ENCODE peak calls at places on chromosome 10, in six cellular contexts. N is NCI-H526 treated with DMSO at 0.1 percent for 48 hours, T is GM06990, D is glutamatergic neuron, P is non-pigmented ciliary epithelial cell, A is A172. I is an unnamed sample.

GRCh38 chr10:16478801-16479200 is 42.0 kb downstream of the PTER start:
- DNase-seq in N (no peak), T (no peak), D (no peak), P (no peak), A (no peak), I (no peak)

GRCh38 chr10:15182541-15183207 is 14.2 kb upstream of the NMT2 start:
- DNase-seq in N (no peak), T (no peak), D (no peak), P (no peak), A (peak), I (no peak)

GRCh38 chr10:31954410-31955191 is 26.0 kb upstream of the ARHGAP12 start:
- DNase-seq in N (no peak), T (no peak), D (no peak), P (no peak), A (no peak), I (no peak)

GRCh38 chr10:79434223-79434687 is 11.2 kb downstream of the ZCCHC24 start:
- DNase-seq in N (no peak), T (no peak), D (no peak), P (no peak), A (no peak), I (peak)

GRCh38 chr10:125091891-125092290 is 68.5 kb downstream of the CTBP2 start:
- DNase-seq in N (no peak), T (no peak), D (no peak), P (no peak), A (no peak), I (no peak)

GRCh38 chr10:128059266-128059850 is 66.9 kb downstream of the MKI67 start:
- DNase-seq in N (no peak), T (no peak), D (no peak), P (no peak), A (no peak), I (no peak)

GRCh38 chr10:109250144-109250543 is 673.2 kb downstream of the XPNPEP1 start:
- DNase-seq in N (no peak), T (no peak), D (no peak), P (no peak), A (no peak), I (no peak)

GRCh38 chr10:121880842-121881423 is 46.9 kb downstream of the ATE1 start:
- DNase-seq in N (no peak), T (peak), D (no peak), P (no peak), A (no peak), I (no peak)

GRCh38 chr10:34739915-34740314 is 75.2 kb downstream of the PARD3 start:
- DNase-seq in N (peak), T (no peak), D (peak), P (peak), A (peak), I (no peak)

GRCh38 chr10:60289800-60290199 is 99.9 kb downstream of the ANK3 start:
- DNase-seq in N (no peak), T (no peak), D (no peak), P (no peak), A (no peak), I (no peak)

GRCh38 chr10:10477859-10478258 is 539.8 kb upstream of the CELF2 start:
- DNase-seq in N (no peak), T (no peak), D (no peak), P (no peak), A (no peak), I (no peak)

GRCh38 chr10:11610855-11611247 is 599 bp downstream of the USP6NL start:
- DNase-seq in N (no peak), T (no peak), D (no peak), P (no peak), A (peak), I (no peak)

GRCh38 chr10:1182280-1183032 is 126.3 kb downstream of the WDR37 start:
- DNase-seq in N (no peak), T (no peak), D (no peak), P (no peak), A (no peak), I (no peak)

GRCh38 chr10:137031-137430 is 1.8 kb downstream of the ZMYND11 start:
- DNase-seq in N (peak), T (peak), D (peak), P (no peak), A (peak), I (peak)

GRCh38 chr10:70843333-70843732 is 27.6 kb downstream of the SGPL1 start:
- DNase-seq in N (no peak), T (no peak), D (no peak), P (no peak), A (no peak), I (no peak)

GRCh38 chr10:94397549-94398370 is 4.6 kb upstream of the TBC1D12 start:
- DNase-seq in N (no peak), T (no peak), D (no peak), P (no peak), A (peak), I (peak)

GRCh38 chr10:119206603-119207366 is 586 bp upstream of the GRK5 start:
- DNase-seq in N (no peak), T (peak), D (peak), P (no peak), A (no peak), I (peak)

GRCh38 chr10:98399784-98400183 is 15.2 kb downstream of the PYROXD2 start:
- DNase-seq in N (no peak), T (no peak), D (no peak), P (no peak), A (no peak), I (no peak)

GRCh38 chr10:21293518-21294356 is 231.7 kb downstream of the SKIDA1 start:
- DNase-seq in N (no peak), T (no peak), D (no peak), P (no peak), A (peak), I (no peak)

GRCh38 chr10:100303724-100304319 is 17.3 kb upstream of the BLOC1S2 start:
- DNase-seq in N (peak), T (no peak), D (no peak), P (no peak), A (peak), I (peak)

GRCh38 chr10:123990889-123991288 is 99.3 kb upstream of the CPXM2 start:
- DNase-seq in N (no peak), T (no peak), D (no peak), P (no peak), A (no peak), I (no peak)

GRCh38 chr10:125340871-125341270 is 180.5 kb upstream of the CTBP2 start:
- DNase-seq in N (no peak), T (no peak), D (no peak), P (no peak), A (no peak), I (no peak)

GRCh38 chr10:122261584-122261983 is 9.5 kb upstream of the BTBD16 start:
- DNase-seq in N (no peak), T (no peak), D (no peak), P (no peak), A (no peak), I (no peak)

I was measured in PC-3.